ENCODE peak calls at places on chromosomes 13 and 19, in six cellular contexts. P, O, B, L, F and J are unnamed samples.
A peak's percentile ranks its signal among the peaks of the same experiment; 100 is the strongest.

GRCh38 chr13:84994582-84994981 is 804.6 kb downstream of the SLITRK6 start:
- DNase-seq in P (no peak), O (no peak), F (no peak), L (no peak), B (no peak), J (no peak)

GRCh38 chr13:80100636-80101035 is 240.3 kb downstream of the SPRY2 start:
- DNase-seq in L (no peak), B (no peak), P (no peak), F (no peak), O (no peak), J (no peak)

GRCh38 chr13:24348797-24349515 is 39.6 kb downstream of the C1QTNF9 start:
- DNase-seq in B (no peak), O (no peak), L (no peak), P (no peak), F (no peak), J (no peak)

GRCh38 chr13:33032037-33032625 is 15.9 kb downstream of the KL start:
- DNase-seq in P (no peak), F (no peak), L (no peak), O (no peak), B (no peak), J (no peak)

GRCh38 chr19:2887391-2887914 is 13.3 kb upstream of the ZNF57 start:
- DNase-seq in F (peak; percentile 84), B (no peak), L (no peak), O (no peak), P (peak; percentile 61), J (peak; percentile 35)

GRCh38 chr19:16330811-16331690 is 6.4 kb downstream of the KLF2 start:
- DNase-seq in F (no peak), B (no peak), O (peak; percentile 63), L (no peak), P (no peak), J (no peak)

GRCh38 chr19:12974301-12975220 is 5.2 kb downstream of the DAND5 start:
- DNase-seq in B (no peak), F (no peak), P (no peak), L (no peak), O (no peak), J (no peak)

GRCh38 chr13:39144391-39144790 is 106.1 kb downstream of the NHLRC3 start:
- DNase-seq in B (no peak), F (no peak), P (no peak), L (no peak), O (no peak), J (no peak)

GRCh38 chr19:17415107-17415506 is 4.7 kb upstream of the MVB12A start:
- DNase-seq in O (no peak), F (no peak), L (no peak), B (no peak), P (no peak), J (no peak)

GRCh38 chr19:35557539-35558399 is 5.7 kb downstream of the ATP4A start:
- DNase-seq in F (no peak), B (no peak), O (no peak), P (no peak), L (peak; percentile 49), J (peak; percentile 16)

GRCh38 chr19:2355168-2356035 is 4.7 kb upstream of the TMPRSS9 start:
- DNase-seq in O (no peak), P (no peak), B (no peak), F (peak; percentile 32), L (no peak), J (no peak)

GRCh38 chr19:2627319-2627829 is 75.1 kb downstream of the GNG7 start:
- DNase-seq in B (no peak), P (peak; percentile 71), L (no peak), O (no peak), F (peak; percentile 100), J (no peak)

GRCh38 chr13:27353166-27353583 is 71.2 kb upstream of the GTF3A start:
- DNase-seq in L (no peak), P (no peak), O (no peak), B (no peak), F (peak; percentile 55), J (no peak)

GRCh38 chr13:34265016-34265692 is 447.2 kb downstream of the RFC3 start:
- DNase-seq in L (no peak), B (no peak), O (no peak), F (no peak), P (no peak), J (no peak)

GRCh38 chr19:42323852-42324654 is 1.4 kb upstream of the MEGF8 start:
- DNase-seq in B (no peak), L (no peak), O (no peak), P (no peak), F (no peak), J (no peak)